ENCODE peak calls at places on chromosomes 3 and 15, in seven cellular contexts. Q is NCI-H69; W is NCI-H1092 treated with DMSO at 0.1 percent for 48 hours; H is NCI-H1417 treated with DMSO at 0.1 percent for 48 hours; O is fibroblast of the aortic adventitia; T is naive thymus-derived CD4-positive, alpha-beta T cell; K is colonic mucosa. M is an unnamed sample.

GRCh38 chr15:51046016-51046415 is 48.7 kb downstream of the TNFAIP8L3 start:
- DNase-seq in Q (no peak), W (no peak), H (no peak), O (no peak), T (no peak), K (no peak), M (no peak)

GRCh38 chr15:58309993-58310928 is 121.5 kb upstream of the LIPC start:
- DNase-seq in Q (no peak), W (no peak), H (no peak), O (no peak), T (no peak), K (no peak), M (no peak)

GRCh38 chr3:160973067-160973466 is 132.1 kb downstream of the B3GALNT1 start:
- DNase-seq in Q (no peak), W (no peak), H (no peak), O (no peak), T (no peak), K (no peak), M (no peak)

GRCh38 chr3:14283092-14283820 is 104.6 kb downstream of the LSM3 start:
- DNase-seq in Q (no peak), W (no peak), H (no peak), O (no peak), T (no peak), K (no peak), M (no peak)

GRCh38 chr3:11542551-11542950 is 101.2 kb downstream of the VGLL4 start:
- DNase-seq in Q (no peak), W (no peak), H (no peak), O (no peak), T (no peak), K (no peak), M (no peak)

GRCh38 chr3:126322181-126322967 is 34.8 kb downstream of the KLF15 start:
- DNase-seq in Q (no peak), W (no peak), H (no peak), O (no peak), T (no peak), K (no peak), M (no peak)

GRCh38 chr3:138861755-138862333 is 27.1 kb upstream of the PIK3CB start:
- DNase-seq in Q (no peak), W (no peak), H (no peak), O (peak), T (no peak), K (no peak), M (no peak)

GRCh38 chr3:98710008-98710672 is 53.0 kb upstream of the ST3GAL6 start:
- DNase-seq in Q (no peak), W (no peak), H (no peak), O (no peak), T (no peak), K (no peak), M (no peak)

GRCh38 chr3:99783009-99783573 is 34.6 kb upstream of the CMSS1 start:
- DNase-seq in Q (peak), W (no peak), H (no peak), O (peak), T (no peak), K (no peak), M (no peak)

GRCh38 chr3:41956574-41956973 is 5.3 kb downstream of the ULK4 start:
- DNase-seq in Q (no peak), W (no peak), H (no peak), O (no peak), T (no peak), K (no peak), M (no peak)

GRCh38 chr3:124463234-124463633 is 267.0 kb upstream of the UMPS start:
- DNase-seq in Q (no peak), W (no peak), H (no peak), O (no peak), T (no peak), K (no peak), M (no peak)

GRCh38 chr3:30492581-30493192 is 113.7 kb upstream of the TGFBR2 start:
- DNase-seq in Q (peak), W (no peak), H (no peak), O (peak), T (no peak), K (no peak), M (no peak)

GRCh38 chr3:134352031-134352671 is 22.1 kb downstream of the AMOTL2 start:
- DNase-seq in Q (no peak), W (no peak), H (no peak), O (peak), T (no peak), K (no peak), M (no peak)

GRCh38 chr15:32936283-32936918 is 218.6 kb downstream of the GREM1 start:
- DNase-seq in Q (peak), W (peak), H (no peak), O (peak), T (no peak), K (no peak), M (no peak)

GRCh38 chr15:68599560-68600071 is 20.8 kb downstream of the CORO2B start:
- DNase-seq in Q (peak), W (no peak), H (peak), O (peak), T (no peak), K (no peak), M (no peak)

GRCh38 chr15:41900526-41901380 is 6.9 kb upstream of the SPTBN5 start:
- DNase-seq in Q (no peak), W (no peak), H (no peak), O (no peak), T (no peak), K (no peak), M (no peak)

GRCh38 chr3:78140866-78141658 is 1101.2 kb downstream of the ROBO2 start:
- DNase-seq in Q (no peak), W (no peak), H (no peak), O (peak), T (no peak), K (no peak), M (no peak)

GRCh38 chr3:24420224-24420623 is 74.4 kb downstream of the THRB start:
- DNase-seq in Q (no peak), W (no peak), H (no peak), O (no peak), T (no peak), K (no peak), M (no peak)

GRCh38 chr3:113247664-113248458 is 36.5 kb downstream of the BOC start:
- DNase-seq in Q (no peak), W (no peak), H (no peak), O (peak), T (no peak), K (no peak), M (no peak)

GRCh38 chr3:42507751-42508335 is 5.4 kb downstream of the VIPR1 start:
- DNase-seq in Q (no peak), W (no peak), H (no peak), O (no peak), T (no peak), K (no peak), M (peak)

GRCh38 chr3:32374788-32375595 is 16.7 kb upstream of the CMTM7 start:
- DNase-seq in Q (peak), W (peak), H (no peak), O (peak), T (peak), K (peak), M (peak)

GRCh38 chr3:123757281-123757940 is 126.7 kb downstream of the MYLK start:
- DNase-seq in Q (no peak), W (no peak), H (no peak), O (no peak), T (no peak), K (peak), M (peak)

GRCh38 chr3:63029326-63029725 is 154.1 kb upstream of the CADPS start:
- DNase-seq in Q (no peak), W (no peak), H (no peak), O (no peak), T (no peak), K (no peak), M (no peak)

GRCh38 chr3:113276581-113277080 is 65.3 kb downstream of the BOC start:
- DNase-seq in Q (no peak), W (no peak), H (no peak), O (no peak), T (no peak), K (no peak), M (no peak)

GRCh38 chr3:53845103-53845880 is 927 bp downstream of the CHDH start:
- DNase-seq in Q (peak), W (peak), H (no peak), O (peak), T (no peak), K (peak), M (peak)

GRCh38 chr3:43455233-43455632 is 166.6 kb downstream of the ANO10 start:
- DNase-seq in Q (no peak), W (no peak), H (no peak), O (peak), T (no peak), K (no peak), M (no peak)

GRCh38 chr3:194985031-194985578 is 285.9 kb downstream of the XXYLT1 start:
- DNase-seq in Q (peak), W (peak), H (no peak), O (peak), T (no peak), K (peak), M (peak)

GRCh38 chr15:80878242-80878866 is 99.2 kb downstream of the CEMIP start:
- DNase-seq in Q (no peak), W (no peak), H (no peak), O (no peak), T (no peak), K (no peak), M (no peak)

GRCh38 chr3:123773681-123774431 is 110.3 kb downstream of the MYLK start:
- DNase-seq in Q (peak), W (no peak), H (no peak), O (peak), T (no peak), K (peak), M (no peak)

M was measured in transverse colon.